ENCODE peak calls at places on chromosomes 4 and X, in four cellular contexts. S, A, F and Z are unnamed samples.

GRCh38 chr4:159105063-159105414 is 2.2 kb downstream of the RAPGEF2 start:
- DNase-seq in A (peak), F (no peak), S (peak), Z (no peak)

GRCh38 chr4:35461931-35462659 is 782.2 kb downstream of the ARAP2 start:
- DNase-seq in S (no peak), F (peak), A (no peak), Z (no peak)

GRCh38 chr4:149885896-149886295 is 70.3 kb upstream of the IQCM start:
- DNase-seq in F (no peak), S (peak), A (peak), Z (no peak)

GRCh38 chrX:136880003-136880451 is 498 bp downstream of the RBMX start:
- DNase-seq in S (no peak), A (peak), F (no peak), Z (peak)

GRCh38 chrX:77160301-77160700 is 286.9 kb upstream of the FGF16 start:
- DNase-seq in A (no peak), S (no peak), F (peak), Z (no peak)

GRCh38 chr4:101753702-101754101 is 36.8 kb upstream of the BANK1 start:
- DNase-seq in F (no peak), S (no peak), A (peak), Z (no peak)

GRCh38 chr4:88163286-88163685 is 4.8 kb upstream of the ABCG2 start:
- DNase-seq in S (no peak), F (no peak), A (no peak), Z (no peak)

GRCh38 chr4:186037692-186038658 is 31.0 kb upstream of the TLR3 start:
- DNase-seq in A (peak), S (peak), F (no peak), Z (peak)

GRCh38 chr4:73721419-73721818 is 18.9 kb upstream of the CXCL8 start:
- DNase-seq in S (peak), F (no peak), A (peak), Z (peak)

GRCh38 chr4:88880501-88881226 is 176.3 kb downstream of the FAM13A start:
- DNase-seq in S (no peak), A (no peak), F (no peak), Z (peak)

GRCh38 chr4:19992694-19993093 is 259.0 kb upstream of the SLIT2 start:
- DNase-seq in F (no peak), A (no peak), S (no peak), Z (no peak)

GRCh38 chrX:155544886-155545285 is 67.9 kb downstream of the TMLHE start:
- DNase-seq in A (no peak), F (no peak), S (no peak), Z (no peak)

GRCh38 chr4:37627263-37627662 is 58.9 kb downstream of the RELL1 start:
- DNase-seq in S (no peak), A (no peak), F (no peak), Z (no peak)

GRCh38 chrX:151975228-151975593 is 735 bp upstream of the GABRE start:
- DNase-seq in S (no peak), A (no peak), F (no peak), Z (no peak)

GRCh38 chrX:49053223-49054072 is 5.4 kb upstream of the CCDC120 start:
- DNase-seq in A (peak), F (peak), S (peak), Z (no peak)
- H2BK120ac ChIP-seq in A (peak), F (no peak), S (no peak), Z (peak)

DNA sequence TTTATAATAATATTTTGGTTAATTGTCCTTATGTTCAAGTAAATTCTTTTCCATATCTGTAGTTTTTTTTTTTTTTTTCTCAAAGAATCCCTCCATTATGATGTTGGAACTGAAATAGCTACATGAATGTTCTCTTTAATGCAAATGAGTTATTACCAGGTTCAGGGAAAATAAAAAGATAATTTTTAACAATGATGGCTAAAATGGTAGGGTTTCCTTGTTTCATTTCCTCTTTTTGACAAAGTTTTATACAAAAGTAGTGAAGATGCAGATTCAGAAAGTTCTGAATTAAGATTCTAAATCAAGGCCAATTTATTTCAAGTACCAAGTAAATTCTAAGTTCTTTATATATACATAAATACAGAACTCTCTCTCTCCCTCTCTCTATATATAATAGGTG is 779.0 kb upstream of the INTU start:
- DNase-seq in F (no peak), S (no peak), A (no peak), Z (no peak)
- H2BK120ac ChIP-seq in F (no peak), S (no peak), A (no peak), Z (no peak)

GRCh38 chrX:71366674-71367256 is 608 bp downstream of the TAF1 start:
- DNase-seq in F (no peak), A (peak), S (peak), Z (peak)
- H2BK120ac ChIP-seq in F (no peak), A (peak), S (peak), Z (peak)

GRCh38 chrX:1248381-1249061 is 20.1 kb upstream of the CSF2RA start:
- DNase-seq in A (peak), F (peak), S (no peak), Z (peak)
- H2BK120ac ChIP-seq in A (peak), F (peak), S (no peak), Z (peak)

GRCh38 chr4:156963419-156963818 is 8.2 kb downstream of the PDGFC start:
- DNase-seq in F (no peak), S (no peak), A (no peak), Z (no peak)

GRCh38 chr4:156959298-156959702 is 12.3 kb downstream of the PDGFC start:
- DNase-seq in A (peak), F (no peak), S (peak), Z (peak)

GRCh38 chr4:156962069-156962377 is 9.6 kb downstream of the PDGFC start:
- DNase-seq in S (no peak), F (no peak), A (no peak), Z (no peak)

GRCh38 chr4:156961241-156962068 is 10.1 kb downstream of the PDGFC start:
- DNase-seq in S (no peak), F (no peak), A (peak), Z (peak)

DNA sequence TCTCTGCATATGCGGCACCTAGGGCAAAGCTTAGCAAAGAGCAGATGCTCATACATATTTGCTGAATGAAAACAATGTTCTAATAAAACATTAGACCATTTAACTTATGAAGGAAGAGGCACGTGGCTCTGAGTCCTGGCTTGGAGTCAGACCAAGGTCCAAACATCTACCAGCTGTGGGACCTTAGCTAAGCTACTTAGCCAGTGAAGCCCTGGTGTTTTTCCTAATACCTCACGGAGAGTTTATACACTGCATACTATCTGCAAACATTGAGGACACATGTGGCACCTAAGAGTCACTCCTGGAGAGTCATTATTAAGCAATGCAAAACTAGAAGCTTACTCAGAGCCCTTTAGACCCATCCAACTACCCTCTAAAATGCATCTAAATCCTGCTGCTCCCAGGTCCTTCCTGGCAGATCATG is 9.0 kb downstream of the PDGFC start:
- DNase-seq in S (peak), F (no peak), A (peak), Z (no peak)
- H2BK120ac ChIP-seq in S (peak), F (no peak), A (no peak), Z (no peak)

DNA sequence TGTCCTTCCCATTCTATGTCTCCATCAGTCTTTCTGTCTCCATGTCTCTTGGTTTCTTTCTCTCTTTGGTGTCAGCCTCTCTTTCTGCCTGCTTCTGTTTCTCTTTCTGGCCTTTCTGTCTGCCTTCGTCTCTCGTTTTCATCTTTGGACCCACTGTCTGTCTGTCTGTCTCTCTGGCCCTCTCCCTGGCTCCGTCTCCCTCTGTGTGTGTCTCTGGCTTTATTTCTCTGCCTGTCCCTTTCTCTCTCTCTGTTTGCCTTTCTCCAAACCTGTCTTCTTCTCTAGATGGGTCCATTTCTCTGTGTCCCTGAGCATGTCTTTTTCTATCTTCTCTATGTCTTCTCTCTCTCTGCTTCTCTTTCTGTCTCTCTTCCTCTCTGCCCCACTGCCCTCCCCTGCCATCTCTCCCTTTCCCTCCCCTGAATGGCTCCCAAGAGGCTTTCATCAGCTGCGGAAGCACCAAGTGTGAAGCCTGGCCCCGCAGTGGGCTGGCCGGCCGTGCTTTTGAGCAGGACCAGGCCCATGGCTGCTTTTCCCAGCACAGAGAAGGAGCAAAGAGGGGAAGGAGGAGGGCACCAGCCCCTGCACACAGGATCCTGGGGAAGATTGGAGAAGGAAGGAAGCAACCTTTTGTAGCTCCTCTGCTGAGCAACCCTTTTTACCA is 57.4 kb downstream of the PJA1 start:
- DNase-seq in F (no peak), S (no peak), A (no peak), Z (no peak)
- H2BK120ac ChIP-seq in F (no peak), S (no peak), A (peak), Z (no peak)

GRCh38 chr4:60750962-60751361 is 449.2 kb upstream of the ADGRL3 start:
- DNase-seq in A (no peak), F (no peak), S (no peak), Z (no peak)
- H2BK120ac ChIP-seq in A (no peak), F (no peak), S (peak), Z (no peak)